ENCODE peak calls at places on chromosomes 5 and 9, in four cellular contexts. One of them, this sample, is unnamed.

GRCh38 chr9:136713555-136713949 is 1.2 kb downstream of the DIPK1B start:
- DNase-seq in H1: no peak
- DNase-seq in neuronal stem cell: no peak
- DNase-seq in H9: peak
- DNase-seq in this sample: no peak

GRCh38 chr9:129576546-129577543 is 44.1 kb downstream of the C9orf50 start:
- DNase-seq in H9: no peak
- DNase-seq in H1: no peak
- DNase-seq in neuronal stem cell: no peak
- DNase-seq in this sample: peak

GRCh38 chr5:9559965-9560364 is 14.1 kb upstream of the SEMA5A start:
- DNase-seq in neuronal stem cell: no peak
- DNase-seq in H1: no peak
- DNase-seq in H9: no peak
- DNase-seq in this sample: no peak

GRCh38 chr5:32600057-32600622 is 14.8 kb downstream of the SUB1 start:
- DNase-seq in neuronal stem cell: no peak
- DNase-seq in H1: no peak
- DNase-seq in H9: no peak
- DNase-seq in this sample: peak

GRCh38 chr9:37372839-37373238 is 49.7 kb upstream of the GRHPR start:
- DNase-seq in neuronal stem cell: no peak
- DNase-seq in H1: no peak
- DNase-seq in H9: no peak
- DNase-seq in this sample: no peak

GRCh38 chr9:135422340-135422944 is 57.1 kb upstream of the PPP1R26 start:
- DNase-seq in H9: no peak
- DNase-seq in H1: no peak
- DNase-seq in neuronal stem cell: no peak
- DNase-seq in this sample: no peak

GRCh38 chr5:165134146-165134545 is 1628.7 kb downstream of the MAT2B start:
- DNase-seq in H9: no peak
- DNase-seq in H1: no peak
- DNase-seq in neuronal stem cell: no peak
- DNase-seq in this sample: peak

GRCh38 chr5:115189866-115190265 is 20.2 kb upstream of the TRIM36 start:
- DNase-seq in H1: no peak
- DNase-seq in neuronal stem cell: no peak
- DNase-seq in H9: no peak
- DNase-seq in this sample: no peak

GRCh38 chr5:453725-454481 is 10.9 kb downstream of the EXOC3 start:
- DNase-seq in H9: peak
- DNase-seq in H1: no peak
- DNase-seq in neuronal stem cell: no peak
- DNase-seq in this sample: no peak

GRCh38 chr5:42912184-42912766 is 100.6 kb upstream of the SELENOP start:
- DNase-seq in H1: no peak
- DNase-seq in H9: no peak
- DNase-seq in neuronal stem cell: no peak
- DNase-seq in this sample: peak

GRCh38 chr5:146340260-146341081 is 1.8 kb downstream of the POU4F3 start:
- DNase-seq in H1: no peak
- DNase-seq in H9: peak
- DNase-seq in neuronal stem cell: peak
- DNase-seq in this sample: peak

GRCh38 chr5:172052454-172053236 is 46.2 kb upstream of the FBXW11 start:
- DNase-seq in neuronal stem cell: no peak
- DNase-seq in H9: no peak
- DNase-seq in H1: no peak
- DNase-seq in this sample: no peak

GRCh38 chr5:138937392-138938387 is 62.6 kb upstream of the LRRTM2 start:
- DNase-seq in H1: no peak
- DNase-seq in H9: no peak
- DNase-seq in neuronal stem cell: no peak
- DNase-seq in this sample: no peak

GRCh38 chr9:93456504-93456903 is 3.1 kb upstream of the FAM120AOS start:
- DNase-seq in neuronal stem cell: no peak
- DNase-seq in H9: no peak
- DNase-seq in H1: no peak
- DNase-seq in this sample: no peak

GRCh38 chr9:132409828-132410528 is at the start of gene CFAP77:
- DNase-seq in H1: no peak
- DNase-seq in neuronal stem cell: peak
- DNase-seq in H9: peak
- DNase-seq in this sample: peak

GRCh38 chr9:695252-695651 is 146.2 kb upstream of the DMRT1 start:
- DNase-seq in neuronal stem cell: no peak
- DNase-seq in H9: no peak
- DNase-seq in H1: no peak
- DNase-seq in this sample: no peak

GRCh38 chr9:698276-698675 is 143.2 kb upstream of the DMRT1 start:
- DNase-seq in H1: no peak
- DNase-seq in H9: no peak
- DNase-seq in neuronal stem cell: no peak
- DNase-seq in this sample: peak

GRCh38 chr9:694499-695154 is 146.9 kb upstream of the DMRT1 start:
- DNase-seq in neuronal stem cell: no peak
- DNase-seq in H9: no peak
- DNase-seq in H1: no peak
- DNase-seq in this sample: peak

GRCh38 chr9:698937-699336 is 142.6 kb upstream of the DMRT1 start:
- DNase-seq in neuronal stem cell: no peak
- DNase-seq in H1: no peak
- DNase-seq in H9: no peak
- DNase-seq in this sample: peak

GRCh38 chr9:696332-697090 is 145.0 kb upstream of the DMRT1 start:
- DNase-seq in neuronal stem cell: no peak
- DNase-seq in H9: no peak
- DNase-seq in H1: no peak
- DNase-seq in this sample: peak
- H4K8ac ChIP-seq in neuronal stem cell: no peak
- H4K8ac ChIP-seq in H9: no peak
- H4K8ac ChIP-seq in H1: no peak
- H4K8ac ChIP-seq in this sample: peak

DNA sequence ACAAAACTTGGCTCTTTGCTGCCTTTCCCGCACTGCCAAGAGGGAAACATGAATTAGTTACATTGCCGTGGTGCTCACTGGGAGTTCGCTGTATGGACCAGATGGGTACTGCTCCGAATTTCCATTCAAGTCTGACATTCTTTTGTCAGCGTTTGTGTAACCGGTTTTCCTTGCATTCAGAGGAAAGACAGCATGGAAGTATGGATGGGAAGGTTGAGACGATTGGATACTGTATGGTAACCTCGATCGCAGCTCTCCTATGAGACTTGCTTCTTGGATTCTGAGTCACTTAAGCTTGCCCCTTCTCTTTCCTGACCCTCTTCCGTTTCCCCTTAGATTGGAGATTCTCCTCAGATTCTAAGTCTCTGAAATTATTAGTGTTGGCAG is 625 bp upstream of the UBLCP1 start:
- DNase-seq in H1: no peak
- DNase-seq in neuronal stem cell: no peak
- DNase-seq in H9: no peak
- DNase-seq in this sample: no peak
- H4K91ac ChIP-seq in H1: no peak
- H4K91ac ChIP-seq in neuronal stem cell: no peak
- H4K91ac ChIP-seq in H9: no peak
- H4K91ac ChIP-seq in this sample: no peak

GRCh38 chr9:98281281-98281680 is 25.8 kb upstream of the TBC1D2 start:
- DNase-seq in neuronal stem cell: no peak
- DNase-seq in H9: no peak
- DNase-seq in H1: no peak
- DNase-seq in this sample: no peak
- H3K4ac ChIP-seq in neuronal stem cell: no peak
- H3K4ac ChIP-seq in H9: no peak
- H3K4ac ChIP-seq in H1: no peak
- H3K4ac ChIP-seq in this sample: no peak

DNA sequence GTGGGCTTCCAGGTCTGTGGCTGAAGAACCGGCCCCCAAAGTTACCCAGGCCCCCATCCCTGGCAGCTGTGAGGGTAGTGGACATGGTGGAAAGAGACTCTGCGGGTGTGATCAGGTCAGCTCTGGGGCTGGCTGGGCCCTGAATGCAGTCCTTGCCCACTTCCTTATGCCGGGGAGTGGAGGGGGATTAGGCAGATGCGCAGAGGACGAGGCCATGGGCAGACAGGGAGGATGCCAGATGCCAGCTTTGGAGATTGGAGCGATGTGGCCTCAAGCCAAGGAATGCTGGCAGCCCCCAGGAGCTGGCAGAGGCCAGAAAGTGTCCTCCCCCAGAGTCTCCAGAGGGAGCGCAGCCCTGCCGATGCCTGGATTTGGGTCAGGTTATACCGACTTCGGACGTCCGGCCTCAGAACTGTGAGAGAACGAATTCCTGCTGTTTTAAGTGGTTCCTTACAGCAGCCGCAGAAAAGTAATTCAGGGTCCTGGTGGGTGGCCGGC is 69.8 kb downstream of the ADAMTS2 start:
- DNase-seq in H9: no peak
- DNase-seq in H1: no peak
- DNase-seq in neuronal stem cell: no peak
- DNase-seq in this sample: no peak
- H4K8ac ChIP-seq in H9: no peak
- H4K8ac ChIP-seq in H1: peak
- H4K8ac ChIP-seq in neuronal stem cell: no peak
- H4K8ac ChIP-seq in this sample: peak

DNA sequence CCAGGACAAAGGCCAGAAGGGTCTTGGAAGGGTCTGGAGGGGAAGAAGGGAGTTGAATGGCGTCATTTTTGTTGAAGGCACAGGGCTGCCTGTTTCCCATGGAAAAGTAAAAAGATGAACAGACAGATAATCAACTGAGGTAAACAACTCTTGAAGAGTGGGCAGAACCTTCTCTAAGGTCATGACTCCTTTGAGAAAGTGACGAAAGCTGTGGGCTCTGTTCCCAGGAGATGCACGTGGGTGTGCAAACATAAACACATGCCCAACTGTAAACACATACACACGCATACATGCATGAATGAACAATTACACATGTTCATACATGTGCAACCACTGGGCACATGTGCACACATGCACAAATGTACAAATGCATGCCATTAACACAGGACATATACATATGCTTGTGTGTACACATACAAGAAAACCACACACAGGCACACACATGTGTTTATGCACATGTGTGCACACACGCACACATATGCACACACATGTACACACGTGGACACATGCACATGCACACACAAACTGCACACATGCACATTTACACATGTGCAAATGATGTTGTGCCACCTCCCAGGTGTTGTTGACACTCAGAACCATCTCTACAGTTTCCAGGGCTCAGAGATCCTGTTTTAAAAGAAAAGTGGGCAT is 143.3 kb downstream of the GADD45G start:
- DNase-seq in H9: no peak
- DNase-seq in H1: no peak
- DNase-seq in neuronal stem cell: no peak
- DNase-seq in this sample: peak
- H4K91ac ChIP-seq in H9: no peak
- H4K91ac ChIP-seq in H1: no peak
- H4K91ac ChIP-seq in neuronal stem cell: no peak
- H4K91ac ChIP-seq in this sample: peak

GRCh38 chr9:111114486-111114885 is 76.2 kb upstream of the LPAR1 start:
- DNase-seq in neuronal stem cell: no peak
- DNase-seq in H9: no peak
- DNase-seq in H1: no peak
- DNase-seq in this sample: no peak
- H3K4ac ChIP-seq in neuronal stem cell: no peak
- H3K4ac ChIP-seq in H9: no peak
- H3K4ac ChIP-seq in H1: no peak
- H3K4ac ChIP-seq in this sample: no peak

GRCh38 chr9:18442629-18443491 is 31.1 kb upstream of the ADAMTSL1 start:
- DNase-seq in H1: peak
- DNase-seq in H9: peak
- DNase-seq in neuronal stem cell: peak
- DNase-seq in this sample: peak
- H4K8ac ChIP-seq in H1: no peak
- H4K8ac ChIP-seq in H9: no peak
- H4K8ac ChIP-seq in neuronal stem cell: no peak
- H4K8ac ChIP-seq in this sample: no peak